ENCODE peak calls at places on chromosomes 12 and 14, in five cellular contexts. L is type B pancreatic cell, X is AG04449, D is PC-3, T is nephron progenitor cell. A is an unnamed sample.

GRCh38 chr12:15899282-15899870 is 11.8 kb upstream of the DERA start:
- DNase-seq in L (no peak), D (peak; percentile 25), T (no peak), X (no peak), A (peak; percentile 59)

GRCh38 chr12:47870175-47870781 is 34.5 kb downstream of the VDR start:
- DNase-seq in T (peak; percentile 36), L (no peak), D (peak; percentile 28), X (no peak), A (peak; percentile 46)

GRCh38 chr12:3342051-3342450 is 149.0 kb upstream of the PRMT8 start:
- DNase-seq in T (peak; percentile 68), D (peak; percentile 23), L (no peak), X (no peak), A (peak; percentile 10)

GRCh38 chr12:10959777-10960176 is 20.7 kb upstream of the TAS2R14 start:
- DNase-seq in T (no peak), L (no peak), X (no peak), D (no peak), A (peak; percentile 9)

GRCh38 chr14:59301354-59301753 is 112.9 kb downstream of the DAAM1 start:
- DNase-seq in X (no peak), T (no peak), D (no peak), L (no peak), A (no peak)

GRCh38 chr14:93269341-93270068 is 62.4 kb downstream of the UBR7 start:
- DNase-seq in D (peak; percentile 72), T (no peak), L (no peak), X (peak; percentile 17), A (peak; percentile 29)

GRCh38 chr12:101945361-101946232 is 68.2 kb downstream of the DRAM1 start:
- DNase-seq in T (peak; percentile 16), D (peak; percentile 52), L (no peak), X (no peak), A (no peak)

GRCh38 chr12:69389836-69390235 is 30.3 kb downstream of the YEATS4 start:
- DNase-seq in L (no peak), D (no peak), T (no peak), X (peak; percentile 31), A (peak; percentile 15)

GRCh38 chr12:6225630-6226001 is 25.4 kb downstream of the CD9 start:
- DNase-seq in X (no peak), D (no peak), L (no peak), T (no peak), A (no peak)

GRCh38 chr12:51122844-51123243 is 39.4 kb upstream of the CSRNP2 start:
- DNase-seq in L (no peak), X (no peak), T (no peak), D (no peak), A (no peak)

GRCh38 chr12:81417056-81417455 is 339.2 kb downstream of the ACSS3 start:
- DNase-seq in D (no peak), X (no peak), T (no peak), L (no peak), A (no peak)

GRCh38 chr12:81412940-81413339 is 335.1 kb downstream of the ACSS3 start:
- DNase-seq in D (no peak), T (no peak), L (no peak), X (no peak), A (no peak)

GRCh38 chr12:81416571-81416970 is 338.7 kb downstream of the ACSS3 start:
- DNase-seq in L (no peak), X (no peak), D (no peak), T (no peak), A (no peak)
- TF ChIP-seq CTCF in L (no peak), X (no peak), D (no peak), T (no peak), A (no peak)

DNA sequence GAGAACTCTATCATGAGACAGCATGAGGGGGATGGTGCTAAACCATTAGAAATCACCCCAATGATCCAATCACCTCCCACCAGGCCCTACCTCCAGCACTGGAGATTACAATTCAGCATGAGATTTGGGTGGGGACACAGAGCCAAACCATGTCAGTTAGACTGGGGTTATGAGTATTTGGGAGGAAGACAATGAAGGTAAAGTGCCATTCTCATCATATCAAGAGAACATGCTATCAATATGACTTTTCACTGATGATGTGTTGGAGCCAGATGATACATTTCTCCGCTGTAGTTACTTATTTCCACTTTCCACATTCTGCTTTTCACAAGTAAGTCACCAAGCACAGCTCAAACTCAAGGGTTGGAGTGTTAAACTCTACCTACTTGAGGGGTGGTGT is 45.9 kb downstream of the AP5M1 start:
- DNase-seq in L (no peak), X (no peak), T (no peak), D (no peak), A (no peak)
- TF ChIP-seq CTCF in L (no peak), X (no peak), T (no peak), D (no peak), A (no peak)

GRCh38 chr12:4857472-4858291 is 52.0 kb upstream of the KCNA1 start:
- DNase-seq in T (peak; percentile 85), D (peak; percentile 68), X (peak; percentile 5), L (peak; percentile 81), A (peak; percentile 64)
- TF ChIP-seq CTCF in T (peak; percentile 88), D (peak; percentile 78), X (peak; percentile 88), L (peak; percentile 94), A (peak; percentile 79)

GRCh38 chr12:31250179-31250578 is 75.8 kb downstream of the SINHCAF start:
- DNase-seq in D (no peak), X (no peak), L (no peak), T (no peak), A (no peak)
- TF ChIP-seq CTCF in D (no peak), X (no peak), L (no peak), T (no peak), A (no peak)

GRCh38 chr12:123384318-123384993 is 524 bp downstream of the KMT5A start:
- DNase-seq in L (no peak), T (peak; percentile 45), D (peak; percentile 11), X (no peak), A (peak; percentile 32)
- TF ChIP-seq CTCF in L (no peak), T (no peak), D (no peak), X (no peak), A (no peak)

GRCh38 chr12:111330800-111331752 is 37.8 kb downstream of the PHETA1 start:
- DNase-seq in L (no peak), T (no peak), X (no peak), D (peak; percentile 83), A (peak; percentile 65)

GRCh38 chr12:111328138-111328537 is 40.8 kb downstream of the PHETA1 start:
- DNase-seq in D (no peak), X (no peak), L (no peak), T (no peak), A (no peak)

GRCh38 chr12:111322336-111323250 is 46.3 kb downstream of the PHETA1 start:
- DNase-seq in T (no peak), D (no peak), L (no peak), X (no peak), A (no peak)

DNA sequence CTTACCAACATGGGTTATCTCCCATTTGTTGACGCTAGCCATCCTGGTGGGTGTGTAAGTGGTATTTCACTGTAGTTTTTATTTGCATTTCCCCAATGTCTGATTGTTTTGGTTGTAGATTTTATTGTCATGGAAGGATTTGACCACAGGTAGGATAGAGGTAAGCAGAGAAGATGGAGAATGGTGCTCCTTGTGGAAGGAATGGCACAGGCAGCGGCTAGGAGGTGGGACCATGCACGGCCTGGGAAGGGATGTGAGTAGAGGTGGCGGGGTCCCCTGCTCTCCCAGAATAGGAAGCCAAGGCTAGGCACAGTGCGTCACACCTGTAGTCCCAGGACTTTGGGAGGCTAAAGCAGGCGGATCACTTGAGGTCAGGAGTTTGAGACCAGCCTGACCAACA is 41.4 kb downstream of the PHETA1 start:
- DNase-seq in X (no peak), L (no peak), D (no peak), T (no peak), A (no peak)
- TF ChIP-seq CTCF in X (no peak), L (no peak), D (peak; percentile 37), T (no peak), A (no peak)

GRCh38 chr12:12608557-12608957 is 3.1 kb upstream of the CREBL2 start:
- DNase-seq in T (no peak), X (no peak), L (no peak), D (peak; percentile 45), A (peak; percentile 29)
- TF ChIP-seq CTCF in T (no peak), X (no peak), L (no peak), D (peak; percentile 48), A (no peak)

DNA sequence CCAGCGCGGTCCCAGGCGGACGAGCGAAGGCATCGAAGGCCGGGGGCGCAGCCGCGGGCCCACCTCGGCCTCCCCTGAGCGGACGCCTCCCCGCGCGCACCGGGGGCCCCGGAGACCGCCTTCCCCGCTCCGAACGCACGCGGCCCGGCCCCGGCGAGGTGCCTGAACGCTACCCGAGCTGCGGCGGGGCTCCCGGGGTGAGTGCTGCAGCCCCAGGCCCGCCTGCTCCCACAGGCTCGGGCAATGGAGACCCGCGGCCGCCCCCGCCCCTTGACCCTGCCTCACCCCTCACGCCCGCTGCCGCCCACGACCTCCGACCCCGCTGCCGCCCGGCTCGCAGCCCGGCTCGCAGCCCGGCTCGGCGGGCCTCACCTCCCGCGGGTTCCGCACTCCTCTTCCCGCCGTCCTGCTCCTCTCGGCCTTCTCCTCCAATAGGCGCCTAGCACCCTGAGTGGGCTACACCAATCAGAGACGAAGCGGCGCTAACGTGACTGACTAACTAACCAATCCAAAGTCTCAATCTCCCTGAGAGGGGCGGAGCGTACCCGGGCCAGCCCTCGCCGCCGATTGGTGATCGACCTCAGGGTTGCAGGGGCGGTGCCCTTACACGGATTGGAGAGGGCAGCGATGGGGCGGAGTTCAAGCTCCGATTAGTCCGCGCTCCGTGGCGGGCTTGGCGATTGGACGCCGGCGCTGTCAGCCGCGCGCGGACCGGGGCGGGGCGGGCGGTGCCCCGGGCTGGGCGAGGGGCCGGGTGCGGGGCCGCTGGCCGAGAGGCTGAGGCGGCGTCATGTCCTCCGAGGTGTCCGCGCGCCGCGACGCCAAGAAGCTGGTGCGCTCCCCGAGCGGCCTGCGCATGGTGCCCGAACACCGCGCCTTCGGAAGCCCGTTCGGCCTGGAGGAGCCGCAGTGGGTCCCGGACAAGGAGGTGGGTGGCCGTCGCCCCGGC is at the start of the genes XRCC3 and ZFYVE21:
- DNase-seq in X (peak; percentile 91), T (peak; percentile 99), L (peak; percentile 100), D (peak; percentile 99), A (peak; percentile 100)
- TF ChIP-seq CTCF in X (no peak), T (no peak), L (no peak), D (no peak), A (no peak)

GRCh38 chr14:103296007-103296406 is 38.0 kb upstream of the EIF5 start:
- DNase-seq in X (no peak), D (peak; percentile 91), T (no peak), L (no peak), A (peak; percentile 54)

GRCh38 chr14:103294091-103294490 is 39.9 kb upstream of the EIF5 start:
- DNase-seq in L (no peak), X (no peak), D (no peak), T (no peak), A (no peak)

GRCh38 chr14:103293465-103293864 is 40.6 kb upstream of the EIF5 start:
- DNase-seq in L (no peak), D (no peak), X (no peak), T (no peak), A (no peak)

GRCh38 chr14:103298620-103299019 is 35.4 kb upstream of the EIF5 start:
- DNase-seq in T (no peak), X (no peak), L (no peak), D (no peak), A (no peak)

GRCh38 chr14:103296987-103297386 is 37.0 kb upstream of the EIF5 start:
- DNase-seq in T (no peak), X (no peak), L (no peak), D (no peak), A (no peak)
- TF ChIP-seq CTCF in T (no peak), X (no peak), L (peak; percentile 55), D (peak; percentile 17), A (no peak)

GRCh38 chr14:52072266-52072780 is 3.5 kb upstream of the NID2 start:
- DNase-seq in D (no peak), L (no peak), T (no peak), X (no peak), A (no peak)
- TF ChIP-seq CTCF in D (no peak), L (no peak), T (no peak), X (no peak), A (no peak)